ENCODE peak calls at places on chromosome 15, in six cellular contexts. One of them, this sample, is unnamed.

GRCh38 chr15:81784751-81785150 is 261.1 kb downstream of the MEX3B start:
- DNase-seq in ovary: no peak
- DNase-seq in heart left ventricle: no peak
- DNase-seq in uterus: no peak
- DNase-seq in OCI-LY7: no peak
- DNase-seq in AG04449: no peak
- DNase-seq in this sample: no peak

GRCh38 chr15:23073890-23074631 is 34.7 kb upstream of the TUBGCP5 start:
- DNase-seq in ovary: no peak
- DNase-seq in heart left ventricle: no peak
- DNase-seq in uterus: no peak
- DNase-seq in OCI-LY7: no peak
- DNase-seq in AG04449: no peak
- DNase-seq in this sample: no peak

GRCh38 chr15:63041982-63042878 is at the start of gene TPM1:
- DNase-seq in ovary: peak; percentile 84
- DNase-seq in heart left ventricle: peak; percentile 91
- DNase-seq in uterus: peak; percentile 93
- DNase-seq in OCI-LY7: no peak
- DNase-seq in AG04449: peak; percentile 87
- DNase-seq in this sample: peak; percentile 74

GRCh38 chr15:71387825-71388224 is 272.6 kb downstream of the THSD4 start:
- DNase-seq in ovary: no peak
- DNase-seq in heart left ventricle: no peak
- DNase-seq in uterus: no peak
- DNase-seq in OCI-LY7: no peak
- DNase-seq in AG04449: no peak
- DNase-seq in this sample: no peak

GRCh38 chr15:50523736-50524318 is 22.6 kb downstream of the USP50 start:
- DNase-seq in ovary: no peak
- DNase-seq in heart left ventricle: no peak
- DNase-seq in uterus: no peak
- DNase-seq in OCI-LY7: no peak
- DNase-seq in AG04449: no peak
- DNase-seq in this sample: no peak

GRCh38 chr15:44009056-44009455 is 182.3 kb downstream of the WDR76 start:
- DNase-seq in ovary: no peak
- DNase-seq in heart left ventricle: no peak
- DNase-seq in uterus: no peak
- DNase-seq in OCI-LY7: no peak
- DNase-seq in AG04449: no peak
- DNase-seq in this sample: peak; percentile 5

GRCh38 chr15:60729850-60730458 is 251.0 kb upstream of the ICE2 start:
- DNase-seq in ovary: no peak
- DNase-seq in heart left ventricle: no peak
- DNase-seq in uterus: no peak
- DNase-seq in OCI-LY7: no peak
- DNase-seq in AG04449: no peak
- DNase-seq in this sample: no peak

GRCh38 chr15:55774113-55774970 is 31.4 kb upstream of the PRTG start:
- DNase-seq in ovary: peak; percentile 33
- DNase-seq in heart left ventricle: no peak
- DNase-seq in uterus: no peak
- DNase-seq in OCI-LY7: peak; percentile 43
- DNase-seq in AG04449: no peak
- DNase-seq in this sample: no peak

GRCh38 chr15:39786444-39787056 is 3.9 kb upstream of the FSIP1 start:
- DNase-seq in ovary: no peak
- DNase-seq in heart left ventricle: no peak
- DNase-seq in uterus: no peak
- DNase-seq in OCI-LY7: peak; percentile 63
- DNase-seq in AG04449: no peak
- DNase-seq in this sample: no peak

GRCh38 chr15:68484696-68485400 is 52.9 kb upstream of the ITGA11 start:
- DNase-seq in ovary: peak; percentile 39
- DNase-seq in heart left ventricle: no peak
- DNase-seq in uterus: peak; percentile 76
- DNase-seq in OCI-LY7: no peak
- DNase-seq in AG04449: peak; percentile 71
- DNase-seq in this sample: peak; percentile 70

GRCh38 chr15:101053261-101053660 is 134.1 kb downstream of the LRRK1 start:
- DNase-seq in ovary: no peak
- DNase-seq in heart left ventricle: no peak
- DNase-seq in uterus: no peak
- DNase-seq in OCI-LY7: no peak
- DNase-seq in AG04449: no peak
- DNase-seq in this sample: no peak

GRCh38 chr15:90405208-90405607 is 17.2 kb downstream of the IQGAP1 start:
- DNase-seq in ovary: no peak
- DNase-seq in heart left ventricle: no peak
- DNase-seq in uterus: no peak
- DNase-seq in OCI-LY7: no peak
- DNase-seq in AG04449: no peak
- DNase-seq in this sample: no peak

GRCh38 chr15:79381593-79381992 is 50.5 kb upstream of the MINAR1 start:
- DNase-seq in ovary: no peak
- DNase-seq in heart left ventricle: no peak
- DNase-seq in uterus: no peak
- DNase-seq in OCI-LY7: no peak
- DNase-seq in AG04449: no peak
- DNase-seq in this sample: no peak

GRCh38 chr15:82572311-82572710 is 32.1 kb upstream of the RPS17 start:
- DNase-seq in ovary: no peak
- DNase-seq in heart left ventricle: no peak
- DNase-seq in uterus: no peak
- DNase-seq in OCI-LY7: no peak
- DNase-seq in AG04449: no peak
- DNase-seq in this sample: no peak

GRCh38 chr15:35937380-35937779 is 391.4 kb upstream of the DPH6 start:
- DNase-seq in ovary: no peak
- DNase-seq in heart left ventricle: no peak
- DNase-seq in uterus: no peak
- DNase-seq in OCI-LY7: no peak
- DNase-seq in AG04449: no peak
- DNase-seq in this sample: no peak

GRCh38 chr15:35657679-35658201 is 111.8 kb upstream of the DPH6 start:
- DNase-seq in ovary: no peak
- DNase-seq in heart left ventricle: no peak
- DNase-seq in uterus: no peak
- DNase-seq in OCI-LY7: no peak
- DNase-seq in AG04449: peak; percentile 9
- DNase-seq in this sample: peak; percentile 45

GRCh38 chr15:91944334-91944733 is 90.8 kb downstream of the SLCO3A1 start:
- DNase-seq in ovary: no peak
- DNase-seq in heart left ventricle: no peak
- DNase-seq in uterus: no peak
- DNase-seq in OCI-LY7: no peak
- DNase-seq in AG04449: no peak
- DNase-seq in this sample: no peak

GRCh38 chr15:52731732-52732470 is 52.7 kb upstream of the ATOSA start:
- DNase-seq in ovary: no peak
- DNase-seq in heart left ventricle: no peak
- DNase-seq in uterus: no peak
- DNase-seq in OCI-LY7: no peak
- DNase-seq in AG04449: no peak
- DNase-seq in this sample: no peak

GRCh38 chr15:70438776-70439175 is 324.6 kb downstream of the UACA start:
- DNase-seq in ovary: no peak
- DNase-seq in heart left ventricle: peak; percentile 85
- DNase-seq in uterus: no peak
- DNase-seq in OCI-LY7: no peak
- DNase-seq in AG04449: no peak
- DNase-seq in this sample: no peak

GRCh38 chr15:79113831-79114230 is 23.3 kb upstream of the RASGRF1 start:
- DNase-seq in ovary: no peak
- DNase-seq in heart left ventricle: no peak
- DNase-seq in uterus: no peak
- DNase-seq in OCI-LY7: no peak
- DNase-seq in AG04449: no peak
- DNase-seq in this sample: no peak

GRCh38 chr15:101410612-101411011 is 78.9 kb downstream of the PCSK6 start:
- DNase-seq in ovary: no peak
- DNase-seq in heart left ventricle: no peak
- DNase-seq in uterus: no peak
- DNase-seq in OCI-LY7: no peak
- DNase-seq in AG04449: no peak
- DNase-seq in this sample: no peak

GRCh38 chr15:92453611-92454010 is 59.9 kb downstream of the ST8SIA2 start:
- DNase-seq in ovary: no peak
- DNase-seq in heart left ventricle: no peak
- DNase-seq in uterus: no peak
- DNase-seq in OCI-LY7: no peak
- DNase-seq in AG04449: no peak
- DNase-seq in this sample: no peak

GRCh38 chr15:42092666-42093445 is 1.5 kb downstream of the PLA2G4D start:
- DNase-seq in ovary: no peak
- DNase-seq in heart left ventricle: no peak
- DNase-seq in uterus: no peak
- DNase-seq in OCI-LY7: no peak
- DNase-seq in AG04449: no peak
- DNase-seq in this sample: no peak

GRCh38 chr15:89441295-89441762 is 55.1 kb downstream of the RHCG start:
- DNase-seq in ovary: no peak
- DNase-seq in heart left ventricle: no peak
- DNase-seq in uterus: no peak
- DNase-seq in OCI-LY7: peak; percentile 93
- DNase-seq in AG04449: no peak
- DNase-seq in this sample: no peak

GRCh38 chr15:44034933-44035624 is 160.0 kb downstream of the FRMD5 start:
- DNase-seq in ovary: no peak
- DNase-seq in heart left ventricle: peak; percentile 20
- DNase-seq in uterus: no peak
- DNase-seq in OCI-LY7: no peak
- DNase-seq in AG04449: peak; percentile 24
- DNase-seq in this sample: no peak

GRCh38 chr15:48103647-48104046 is 17.1 kb upstream of the SLC24A5 start:
- DNase-seq in ovary: no peak
- DNase-seq in heart left ventricle: no peak
- DNase-seq in uterus: no peak
- DNase-seq in OCI-LY7: no peak
- DNase-seq in AG04449: no peak
- DNase-seq in this sample: no peak

GRCh38 chr15:78415284-78415683 is 22.7 kb upstream of the IREB2 start:
- DNase-seq in ovary: no peak
- DNase-seq in heart left ventricle: no peak
- DNase-seq in uterus: no peak
- DNase-seq in OCI-LY7: no peak
- DNase-seq in AG04449: no peak
- DNase-seq in this sample: no peak

GRCh38 chr15:89526181-89526580 is 29.8 kb upstream of the RHCG start:
- DNase-seq in ovary: no peak
- DNase-seq in heart left ventricle: no peak
- DNase-seq in uterus: no peak
- DNase-seq in OCI-LY7: no peak
- DNase-seq in AG04449: no peak
- DNase-seq in this sample: no peak

GRCh38 chr15:90044916-90045371 is 43.8 kb downstream of the ZNF710 start:
- DNase-seq in ovary: no peak
- DNase-seq in heart left ventricle: no peak
- DNase-seq in uterus: no peak
- DNase-seq in OCI-LY7: no peak
- DNase-seq in AG04449: no peak
- DNase-seq in this sample: no peak

DNA sequence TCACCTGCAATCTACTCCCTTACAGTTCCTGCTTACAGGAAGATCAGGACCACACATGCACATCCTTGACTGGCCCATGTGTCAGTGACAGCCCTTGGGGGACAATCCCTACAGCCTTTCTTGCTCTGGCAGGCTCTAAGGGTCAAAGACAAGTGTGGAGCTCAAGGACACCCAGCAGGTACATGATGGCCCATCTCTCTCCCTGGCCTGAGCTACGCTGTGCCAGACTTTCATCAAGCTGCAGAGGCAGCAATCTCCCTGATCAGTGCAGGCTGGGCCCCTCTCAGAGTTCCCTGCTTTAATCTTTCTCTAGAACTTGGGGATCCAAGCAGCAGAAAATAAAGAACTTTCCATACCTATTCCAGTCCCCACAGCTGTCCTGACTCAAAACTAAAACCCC is 2.6 kb downstream of the SEMA7A start:
- DNase-seq in ovary: no peak
- DNase-seq in heart left ventricle: no peak
- DNase-seq in uterus: no peak
- DNase-seq in OCI-LY7: no peak
- DNase-seq in AG04449: no peak
- DNase-seq in this sample: no peak
- TF ChIP-seq CTCF in ovary: no peak
- TF ChIP-seq CTCF in heart left ventricle: no peak
- TF ChIP-seq CTCF in uterus: no peak
- TF ChIP-seq CTCF in OCI-LY7: no peak
- TF ChIP-seq CTCF in AG04449: no peak
- TF ChIP-seq CTCF in this sample: no peak

GRCh38 chr15:100034191-100034590 is 301.0 kb upstream of the LYSMD4 start:
- DNase-seq in ovary: no peak
- DNase-seq in heart left ventricle: no peak
- DNase-seq in uterus: no peak
- DNase-seq in OCI-LY7: no peak
- DNase-seq in AG04449: no peak
- DNase-seq in this sample: no peak
- H3K4me3 ChIP-seq in ovary: no peak overlapping the region
- H3K4me3 ChIP-seq in heart left ventricle: no peak overlapping the region
- H3K4me3 ChIP-seq in uterus: no peak overlapping the region
- H3K4me3 ChIP-seq in OCI-LY7: no peak overlapping the region
- H3K4me3 ChIP-seq in AG04449: no peak overlapping the region
- H3K4me3 ChIP-seq in this sample: no peak overlapping the region

DNA sequence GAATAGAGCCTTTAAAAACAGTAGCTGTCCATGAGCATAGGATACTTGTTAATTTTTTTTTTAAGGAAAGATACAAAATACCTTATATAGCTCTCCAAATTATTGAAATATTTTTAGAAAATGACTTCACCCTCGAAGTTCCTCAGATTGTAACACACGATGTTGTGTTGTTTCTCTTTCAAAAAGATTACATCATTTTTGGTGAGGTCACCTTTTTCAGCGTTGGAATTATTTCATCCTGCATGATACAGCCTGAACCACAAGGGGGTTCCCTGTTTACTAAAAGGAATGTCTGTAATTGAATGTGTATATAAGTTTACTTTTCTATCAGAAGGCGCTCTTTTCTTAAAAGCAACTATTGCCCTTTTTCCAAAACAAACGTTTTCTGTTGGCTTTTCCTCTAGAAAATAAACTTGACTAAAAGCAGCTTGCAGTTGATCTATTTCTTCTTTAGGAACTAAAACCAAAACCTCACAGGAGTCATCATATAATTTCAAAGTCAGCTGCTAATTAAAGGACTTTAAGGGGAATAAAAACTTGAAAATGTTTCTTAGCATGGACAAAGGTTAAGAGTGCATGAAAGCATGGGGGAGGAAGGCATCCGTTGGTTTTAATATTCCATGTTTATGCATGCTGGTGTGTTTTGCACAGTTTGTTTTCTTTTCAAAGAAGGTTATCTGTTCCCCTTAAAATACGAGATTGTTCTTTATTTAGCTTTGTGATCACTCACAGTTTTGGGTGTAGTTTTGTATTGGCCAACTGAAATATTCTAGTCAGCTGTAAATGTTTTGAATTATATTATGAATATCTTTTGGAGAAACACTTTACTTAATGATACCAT is 29.4 kb downstream of the LYSMD4 start:
- DNase-seq in ovary: peak; percentile 45
- DNase-seq in heart left ventricle: no peak
- DNase-seq in uterus: peak; percentile 60
- DNase-seq in OCI-LY7: peak; percentile 16
- DNase-seq in AG04449: no peak
- DNase-seq in this sample: peak; percentile 78
- TF ChIP-seq CTCF in ovary: peak; percentile 90
- TF ChIP-seq CTCF in heart left ventricle: peak; percentile 66
- TF ChIP-seq CTCF in uterus: peak; percentile 88
- TF ChIP-seq CTCF in OCI-LY7: no peak
- TF ChIP-seq CTCF in AG04449: peak; percentile 51
- TF ChIP-seq CTCF in this sample: peak; percentile 63

GRCh38 chr15:25241241-25241801 is 197.5 kb downstream of the UBE3A start:
- DNase-seq in ovary: peak; percentile 6
- DNase-seq in heart left ventricle: no peak
- DNase-seq in uterus: peak; percentile 5
- DNase-seq in OCI-LY7: no peak
- DNase-seq in AG04449: no peak
- DNase-seq in this sample: no peak
- H3K4me3 ChIP-seq in ovary: no peak overlapping the region
- H3K4me3 ChIP-seq in heart left ventricle: no peak overlapping the region
- H3K4me3 ChIP-seq in uterus: no peak overlapping the region
- H3K4me3 ChIP-seq in OCI-LY7: no peak overlapping the region
- H3K4me3 ChIP-seq in AG04449: no peak overlapping the region
- H3K4me3 ChIP-seq in this sample: no peak overlapping the region